ENCODE peak calls at places on chromosomes 6 and 20, in eight cellular contexts. H, E, L, Q, G, F, R and D are unnamed samples. For H3K4me1, the result is how much of the 10 kb centered on the place peaks cover.

GRCh38 chr20:35592339-35592960 is 23.2 kb upstream of the SPAG4 start:
- DNase-seq in G (no peak), F (no peak), E (no peak), Q (no peak), L (no peak), R (no peak), H (no peak), D (no peak)

GRCh38 chr20:6162239-6162638 is 39.4 kb upstream of the FERMT1 start:
- DNase-seq in H (no peak), Q (peak), G (peak), F (no peak), R (no peak), E (no peak), L (peak), D (no peak)

GRCh38 chr20:4924032-4924431 is 77.3 kb downstream of the SLC23A2 start:
- DNase-seq in Q (no peak), R (no peak), G (no peak), F (no peak), H (no peak), E (no peak), L (no peak), D (no peak)

GRCh38 chr6:46901747-46902362 is 19.9 kb downstream of the ADGRF5 start:
- DNase-seq in G (no peak), H (no peak), R (no peak), L (peak), E (no peak), F (no peak), Q (peak), D (no peak)

GRCh38 chr6:18498408-18498807 is 111.3 kb downstream of the RNF144B start:
- DNase-seq in R (no peak), G (no peak), H (no peak), L (no peak), E (no peak), Q (no peak), F (no peak), D (no peak)

GRCh38 chr6:7052441-7052936 is 55.3 kb upstream of the RREB1 start:
- DNase-seq in L (peak), G (peak), R (peak), E (no peak), F (peak), Q (peak), H (peak), D (peak)

GRCh38 chr20:37480915-37481314 is 40.1 kb upstream of the NNAT start:
- DNase-seq in Q (no peak), H (no peak), L (peak), G (no peak), F (no peak), E (no peak), R (no peak), D (no peak)

GRCh38 chr6:115613488-115613887 is 447.2 kb downstream of the FRK start:
- DNase-seq in R (no peak), H (no peak), L (no peak), Q (peak), F (no peak), E (no peak), G (no peak), D (no peak)

GRCh38 chr20:59082981-59083380 is 40.4 kb upstream of the PRELID3B start:
- DNase-seq in H (peak), F (peak), Q (no peak), L (no peak), R (no peak), E (no peak), G (no peak), D (no peak)

GRCh38 chr6:74780831-74781230 is 425.0 kb downstream of the COL12A1 start:
- DNase-seq in F (no peak), R (no peak), L (no peak), H (no peak), E (no peak), Q (no peak), G (no peak), D (no peak)

GRCh38 chr6:46368137-46368536 is 123.1 kb downstream of the RCAN2 start:
- DNase-seq in R (no peak), E (no peak), Q (no peak), H (no peak), L (no peak), F (no peak), G (no peak), D (no peak)

GRCh38 chr6:70709826-70710225 is 42.1 kb downstream of the SMAP1 start:
- DNase-seq in H (peak), G (no peak), E (no peak), L (no peak), R (no peak), Q (peak), F (no peak), D (no peak)

GRCh38 chr20:41643504-41643938 is 25.3 kb upstream of the CHD6 start:
- DNase-seq in E (no peak), R (peak), L (no peak), Q (no peak), H (peak), F (peak), G (no peak), D (peak)

GRCh38 chr20:3420211-3420707 is 12.8 kb upstream of the DNAAF9 start:
- DNase-seq in H (no peak), F (no peak), G (peak), Q (peak), L (peak), E (no peak), R (peak), D (no peak)

GRCh38 chr6:106540907-106541306 is 88.4 kb downstream of the RTN4IP1 start:
- DNase-seq in H (peak), F (peak), E (no peak), R (no peak), L (no peak), G (no peak), Q (peak), D (no peak)

GRCh38 chr20:46371656-46372055 is 34.8 kb downstream of the ELMO2 start:
- DNase-seq in R (no peak), L (no peak), E (no peak), H (no peak), F (no peak), G (no peak), Q (no peak), D (no peak)

GRCh38 chr6:3573670-3574069 is 116.8 kb upstream of the SLC22A23 start:
- DNase-seq in R (no peak), G (no peak), Q (no peak), E (no peak), H (no peak), L (no peak), F (no peak), D (no peak)

GRCh38 chr6:156687875-156688549 is 89.2 kb upstream of the ARID1B start:
- DNase-seq in Q (peak), L (peak), G (no peak), F (peak), R (peak), E (peak), H (no peak), D (no peak)

GRCh38 chr6:37882724-37883413 is 63.3 kb downstream of the ZFAND3 start:
- DNase-seq in L (no peak), Q (peak), R (no peak), G (no peak), E (no peak), F (peak), H (no peak), D (no peak)

GRCh38 chr20:58774214-58774613 is 76.5 kb downstream of the GNAS-AS1 start:
- DNase-seq in F (no peak), H (no peak), E (no peak), L (no peak), R (no peak), Q (no peak), G (no peak), D (no peak)

GRCh38 chr6:6657085-6657819 is 68.7 kb downstream of the LY86 start:
- DNase-seq in E (no peak), L (no peak), H (no peak), G (no peak), R (no peak), F (no peak), Q (no peak), D (no peak)

GRCh38 chr20:60559462-60559861 is 601.2 kb downstream of the CDH26 start:
- DNase-seq in R (no peak), L (no peak), F (no peak), E (no peak), H (no peak), Q (no peak), G (no peak), D (no peak)

GRCh38 chr6:166008441-166009369 is 158.9 kb downstream of the TBXT start:
- DNase-seq in L (peak), F (no peak), H (no peak), R (no peak), G (no peak), E (no peak), Q (peak), D (no peak)

GRCh38 chr20:49400410-49400809 is 82.1 kb downstream of the KCNB1 start:
- DNase-seq in G (peak), E (no peak), L (peak), F (no peak), R (no peak), H (no peak), Q (no peak), D (no peak)

GRCh38 chr6:157860505-157860991 is 37.5 kb downstream of the SNX9 start:
- DNase-seq in E (no peak), H (no peak), F (no peak), L (no peak), R (no peak), Q (peak), G (no peak), D (no peak)

GRCh38 chr6:40112350-40112749 is 178.1 kb upstream of the MOCS1 start:
- DNase-seq in R (no peak), E (no peak), H (no peak), G (no peak), F (peak), L (no peak), Q (no peak), D (no peak)

GRCh38 chr20:2349801-2350200 is 30.9 kb upstream of the TGM6 start:
- DNase-seq in E (no peak), L (no peak), H (peak), G (no peak), R (no peak), F (no peak), Q (no peak), D (no peak)

DNA sequence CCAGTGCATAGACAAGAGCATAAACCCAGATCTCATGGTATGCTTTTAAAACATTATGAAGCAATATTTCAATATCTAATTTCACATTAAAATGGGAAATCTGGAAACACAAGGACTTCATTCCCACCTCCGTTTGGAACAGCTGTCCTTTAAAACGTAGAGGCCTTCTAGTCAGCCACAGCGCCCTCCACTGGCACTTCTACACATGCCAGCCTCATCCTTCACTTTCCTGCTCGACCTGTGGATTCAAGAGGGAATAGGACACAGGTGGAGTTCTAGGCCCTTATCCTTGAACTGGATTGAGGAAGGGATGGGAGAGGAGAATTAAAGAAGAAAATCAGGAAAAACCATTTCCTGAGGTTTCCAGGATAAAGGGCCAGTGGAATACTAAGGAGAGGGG is 85.6 kb downstream of the LYRM4 start:
- DNase-seq in Q (no peak), L (no peak), E (peak), R (no peak), F (peak), G (no peak), H (no peak), D (no peak)
- H3K4me3 ChIP-seq in Q (no peak), L (no peak), E (peak), R (no peak), F (no peak), G (no peak), H (no peak), D (no peak)

DNA sequence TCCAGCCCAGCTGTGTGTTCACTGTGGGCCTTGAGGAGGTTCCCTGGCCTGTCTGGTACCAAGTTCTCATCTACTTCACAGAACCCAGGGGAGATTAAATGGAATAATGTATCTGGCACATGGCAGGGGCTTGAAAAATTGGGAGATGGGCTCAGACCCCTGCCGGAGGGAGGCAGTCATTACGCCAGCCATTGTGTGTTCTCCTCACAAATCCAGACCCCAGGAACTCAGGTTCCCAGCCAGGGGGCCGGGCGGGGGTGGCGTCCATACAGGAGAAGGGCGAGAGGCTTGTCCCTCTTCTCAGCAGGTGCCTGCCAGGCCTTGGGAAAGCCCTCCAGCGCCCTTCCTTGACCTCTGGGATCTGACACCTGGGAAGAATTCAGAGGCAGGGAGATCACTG is 8.1 kb downstream of the NOL4L start:
- DNase-seq in H (no peak), G (no peak), R (no peak), L (no peak), F (no peak), Q (no peak), E (no peak), D (no peak)
- TF ChIP-seq CTCF in H (no peak), G (no peak), R (no peak), L (no peak), F (no peak), Q (no peak), E (no peak), D (no peak)

GRCh38 chr6:151391471-151392428 is at the start of gene ZBTB2:
- DNase-seq in R (peak), Q (peak), F (peak), H (peak), E (peak), L (peak), G (peak), D (peak)

GRCh38 chr6:151391021-151391470 is 313 bp downstream of the ZBTB2 start:
- DNase-seq in Q (peak), E (peak), H (no peak), R (peak), F (peak), L (peak), G (peak), D (peak)

GRCh38 chr6:151392429-151392828 is 1.1 kb upstream of the ZBTB2 start:
- DNase-seq in L (no peak), E (no peak), R (no peak), G (no peak), Q (no peak), H (no peak), F (no peak), D (no peak)

GRCh38 chr6:151390276-151391020 is 911 bp downstream of the ZBTB2 start:
- DNase-seq in Q (peak), F (peak), E (peak), H (peak), G (peak), R (peak), L (peak), D (peak)

GRCh38 chr6:151393410-151393809 is 2.1 kb upstream of the ZBTB2 start:
- DNase-seq in F (no peak), H (no peak), L (no peak), Q (no peak), R (no peak), E (no peak), G (no peak), D (no peak)
- H3K4me1 ChIP-seq in F (under half), H (under half), L (under half), Q (under half), R (under half), E (under half), G (under half), D (under half)

DNA sequence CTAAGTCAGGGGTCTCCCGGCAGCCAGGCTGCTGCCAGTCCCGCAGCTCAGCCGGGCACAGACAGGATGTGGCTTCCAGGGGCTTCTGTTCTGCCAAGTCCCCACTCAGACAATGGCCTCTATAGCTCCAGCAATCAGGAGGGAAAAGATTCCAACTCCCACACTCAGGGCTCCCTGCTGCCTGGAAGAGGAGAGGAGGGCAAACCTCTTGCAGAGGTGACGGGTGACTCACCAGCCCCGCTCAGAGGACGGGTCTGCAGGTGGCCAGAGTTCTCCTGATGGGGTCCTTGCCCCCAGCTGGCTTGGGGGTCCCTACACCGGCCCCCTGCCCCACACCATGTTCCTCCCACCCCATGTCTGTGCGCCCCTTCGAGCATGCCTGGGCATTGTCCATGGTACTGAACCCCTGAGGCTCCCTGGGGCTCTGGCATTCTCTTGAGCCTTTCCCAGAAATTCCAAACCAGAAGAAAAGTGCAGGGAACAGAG is 32.6 kb downstream of the NTSR1 start:
- DNase-seq in G (peak), F (no peak), R (no peak), H (no peak), E (no peak), Q (no peak), L (peak), D (peak)
- H3K4me3 ChIP-seq in G (no peak), F (no peak), R (no peak), H (peak), E (no peak), Q (no peak), L (no peak), D (no peak)

DNA sequence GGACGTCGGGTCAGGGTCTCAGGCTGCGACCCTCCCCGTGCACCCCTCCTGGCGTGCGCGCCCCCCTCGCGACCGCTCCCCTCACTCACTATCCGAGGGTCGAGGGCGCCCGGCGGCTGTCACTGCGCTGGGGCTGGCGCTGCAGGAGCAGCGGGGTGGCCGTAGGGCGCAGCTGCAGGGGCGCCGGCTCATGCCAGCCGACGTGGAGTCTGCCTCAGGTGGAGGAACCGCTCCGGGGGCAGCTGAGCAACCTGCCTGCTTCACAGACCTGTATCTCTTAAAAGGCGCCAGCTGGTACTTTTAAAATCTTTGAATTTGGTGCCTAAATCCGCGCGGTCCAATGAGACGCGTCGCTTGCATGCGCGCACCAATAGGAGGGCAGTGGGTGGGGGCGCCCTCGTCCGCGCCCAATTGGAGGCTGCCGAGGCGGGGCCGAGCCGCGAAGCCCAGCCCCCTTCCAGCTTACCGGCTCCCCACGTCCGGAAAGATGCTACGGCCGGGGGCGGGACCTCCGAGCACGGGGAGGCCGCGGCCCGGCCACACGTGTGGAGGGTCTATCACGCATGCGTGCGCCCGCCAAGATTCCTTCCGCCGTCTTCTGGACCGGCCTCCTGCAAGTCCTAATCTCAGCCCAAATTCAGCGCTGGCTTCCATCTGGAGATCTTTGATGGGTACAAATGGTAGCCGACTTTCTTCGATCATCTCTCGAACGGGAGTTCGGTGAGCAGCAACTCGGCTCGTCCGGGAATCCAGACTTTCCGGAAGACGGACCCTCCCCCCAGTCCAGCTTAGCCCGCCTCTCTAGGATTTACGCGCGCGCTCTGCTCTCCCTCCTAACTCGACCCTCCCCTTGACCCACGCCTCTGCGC is at the start of gene FBXO5:
- DNase-seq in H (peak), L (peak), R (peak), F (peak), G (peak), E (peak), Q (peak), D (peak)
- TF ChIP-seq CTCF in H (no peak), L (no peak), R (no peak), F (no peak), G (no peak), E (no peak), Q (no peak), D (peak)

DNA sequence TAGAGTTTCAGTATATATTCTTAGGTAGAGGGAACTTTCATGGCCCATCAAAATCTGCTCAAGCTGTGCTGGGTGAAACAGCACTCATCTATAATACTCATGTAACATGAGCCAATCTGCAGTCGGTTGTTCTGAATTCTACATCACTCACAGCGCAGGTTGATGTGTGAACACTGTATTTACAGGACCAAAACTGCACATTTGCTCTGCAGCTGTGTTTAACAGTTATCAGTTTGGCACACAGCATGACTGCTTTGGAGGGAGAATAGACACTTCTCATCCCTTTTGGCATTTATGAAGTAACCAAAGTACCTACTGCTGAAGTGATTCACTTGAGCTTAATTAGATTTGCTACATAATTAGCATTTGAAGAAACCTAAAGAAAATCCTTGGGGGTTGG is 225.1 kb downstream of the BCKDHB start:
- DNase-seq in F (no peak), L (no peak), R (no peak), E (no peak), G (no peak), H (no peak), Q (no peak), D (no peak)
- H3K4me1 ChIP-seq in F (under half), L (under half), R (under half), E (under half), G (under half), H (under half), Q (under half), D (under half)

DNA sequence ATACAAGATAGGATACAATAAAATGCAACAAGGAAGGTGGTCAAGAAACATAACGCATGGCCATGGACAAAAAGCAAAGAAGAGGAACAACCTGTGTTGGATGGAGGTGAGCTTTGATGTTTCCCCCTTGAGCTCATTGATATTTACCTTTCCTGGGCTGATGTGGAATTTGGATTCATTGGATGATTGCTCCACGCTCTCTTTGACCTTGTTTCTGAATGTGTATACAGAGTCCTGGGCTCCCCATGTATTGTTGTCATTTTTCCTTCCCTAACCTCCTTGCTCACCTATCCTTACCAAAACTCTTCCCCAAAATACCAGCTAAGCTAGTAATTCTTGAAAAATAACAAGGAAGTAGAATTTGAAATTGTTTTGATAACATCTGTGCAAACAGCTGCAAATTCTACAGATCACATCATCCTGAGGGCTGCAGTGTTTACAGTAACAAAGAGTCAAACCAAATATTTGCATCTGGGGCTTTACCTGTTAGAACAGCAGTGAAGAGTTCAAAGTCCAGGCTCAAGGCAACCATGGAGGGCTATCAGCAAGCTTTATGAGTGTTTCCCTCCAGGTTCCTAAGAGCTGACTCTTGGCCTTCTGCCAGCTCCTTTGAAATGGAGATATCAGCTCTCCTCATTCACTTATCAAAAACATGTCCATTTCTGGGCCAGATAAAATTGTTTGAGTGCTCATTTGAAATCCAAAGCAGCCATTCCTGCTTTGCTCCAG is 214.3 kb upstream of the MARCKS start:
- DNase-seq in R (peak), Q (peak), G (no peak), H (peak), E (peak), L (no peak), F (peak), D (peak)
- H3K4me3 ChIP-seq in R (no peak), Q (no peak), G (no peak), H (no peak), E (peak), L (no peak), F (no peak), D (no peak)